ENCODE peak calls at places on chromosomes 13 and 19, in four cellular contexts. V is K562, J is HepG2, I is GM12878. L is an unnamed sample.

GRCh38 chr13:39602614-39603366 is at the start of gene LHFPL6:
- DNase-seq in V (peak), J (peak), I (no peak), L (peak)

GRCh38 chr19:55454787-55455243 is 6.6 kb downstream of the ISOC2 start:
- DNase-seq in V (peak), J (peak), I (no peak), L (peak)

GRCh38 chr13:77990973-77991372 is 72.3 kb upstream of the EDNRB start:
- DNase-seq in V (no peak), J (no peak), I (no peak), L (no peak)

GRCh38 chr13:73601708-73602107 is 532.5 kb downstream of the KLF12 start:
- DNase-seq in V (no peak), J (no peak), I (no peak), L (no peak)

GRCh38 chr13:43433691-43434121 is 353.1 kb downstream of the ENOX1 start:
- DNase-seq in V (no peak), J (no peak), I (no peak), L (no peak)

GRCh38 chr13:32911506-32911905 is 104.7 kb upstream of the KL start:
- DNase-seq in V (no peak), J (peak), I (no peak), L (peak)

GRCh38 chr13:40508767-40509342 is 157.6 kb downstream of the FOXO1 start:
- DNase-seq in V (no peak), J (no peak), I (no peak), L (no peak)

GRCh38 chr13:49495783-49496762 is at the start of gene PHF11:
- DNase-seq in V (peak), J (peak), I (peak), L (peak)

GRCh38 chr13:48184260-48184659 is 48.7 kb upstream of the ITM2B start:
- DNase-seq in V (no peak), J (no peak), I (no peak), L (no peak)

GRCh38 chr13:91375119-91375729 is 23.2 kb upstream of the GPC5 start:
- DNase-seq in V (peak), J (no peak), I (no peak), L (peak)

GRCh38 chr19:3224346-3225325 is at the start of gene CELF5:
- DNase-seq in V (peak), J (no peak), I (no peak), L (peak)

GRCh38 chr19:39296055-39296645 is at the start of gene IFNL1:
- DNase-seq in V (no peak), J (no peak), I (no peak), L (no peak)

GRCh38 chr13:30618186-30618937 is 642 bp downstream of the USPL1 start:
- DNase-seq in V (no peak), J (peak), I (no peak), L (no peak)

GRCh38 chr19:588093-588742 is 1.5 kb upstream of the HCN2 start:
- DNase-seq in V (peak), J (peak), I (no peak), L (peak)

GRCh38 chr19:17160908-17161307 is 54.2 kb upstream of the USE1 start:
- DNase-seq in V (no peak), J (no peak), I (no peak), L (no peak)

GRCh38 chr13:114074671-114075315 is 57.6 kb downstream of the RASA3 start:
- DNase-seq in V (no peak), J (no peak), I (no peak), L (no peak)

GRCh38 chr19:44848036-44848804 is 2.1 kb downstream of the NECTIN2 start:
- DNase-seq in V (no peak), J (no peak), I (no peak), L (peak)

GRCh38 chr13:94384217-94384905 is 95.1 kb downstream of the DCT start:
- DNase-seq in V (no peak), J (no peak), I (no peak), L (no peak)

GRCh38 chr19:16018801-16019551 is 57.3 kb upstream of the TPM4 start:
- DNase-seq in V (no peak), J (no peak), I (no peak), L (peak)

GRCh38 chr13:29548722-29549446 is 46.6 kb downstream of the SLC7A1 start:
- DNase-seq in V (no peak), J (no peak), I (no peak), L (no peak)

GRCh38 chr13:113802761-113803160 is 43.7 kb downstream of the TMEM255B start:
- DNase-seq in V (no peak), J (no peak), I (no peak), L (no peak)

GRCh38 chr19:35775298-35776101 is at the start of gene ARHGAP33:
- DNase-seq in V (peak), J (peak), I (peak), L (peak)

GRCh38 chr19:14476663-14477401 is 1.7 kb upstream of the PTGER1 start:
- DNase-seq in V (peak), J (no peak), I (no peak), L (peak)

GRCh38 chr13:50810998-50811397 is 32.5 kb downstream of the DLEU7 start:
- DNase-seq in V (no peak), J (no peak), I (peak), L (no peak)

GRCh38 chr13:45928843-45929242 is 77.3 kb upstream of the SIAH3 start:
- DNase-seq in V (no peak), J (no peak), I (no peak), L (no peak)

GRCh38 chr13:42969558-42970172 is 22.4 kb downstream of the EPSTI1 start:
- DNase-seq in V (peak), J (peak), I (no peak), L (peak)

GRCh38 chr19:35462476-35462953 is 14.5 kb downstream of the FFAR2 start:
- DNase-seq in V (no peak), J (no peak), I (peak), L (no peak)

GRCh38 chr19:1351324-1351947 is 32.3 kb upstream of the NDUFS7 start:
- DNase-seq in V (no peak), J (no peak), I (no peak), L (peak)

GRCh38 chr13:20173121-20173746 is 12.4 kb upstream of the GJA3 start:
- DNase-seq in V (no peak), J (no peak), I (no peak), L (no peak)

GRCh38 chr13:77113496-77113895 is 86.5 kb upstream of the FBXL3 start:
- DNase-seq in V (no peak), J (no peak), I (no peak), L (no peak)

GRCh38 chr19:55615553-55616394 is 8.6 kb downstream of the ZNF784 start:
- DNase-seq in V (no peak), J (no peak), I (no peak), L (peak)

GRCh38 chr13:40812724-40813445 is 23.5 kb downstream of the SLC25A15 start:
- DNase-seq in V (peak), J (no peak), I (no peak), L (no peak)

GRCh38 chr13:51734786-51735185 is 69.2 kb downstream of the DHRS12 start:
- DNase-seq in V (no peak), J (no peak), I (no peak), L (no peak)

GRCh38 chr19:42528354-42529247 is at the start of gene CEACAM1:
- DNase-seq in V (peak), J (peak), I (no peak), L (no peak)

GRCh38 chr19:6003976-6004375 is 26.0 kb upstream of the RANBP3 start:
- DNase-seq in V (no peak), J (no peak), I (no peak), L (no peak)

GRCh38 chr19:18798384-18799352 is 7.6 kb upstream of the COMP start:
- DNase-seq in V (peak), J (peak), I (no peak), L (no peak)

GRCh38 chr13:48653074-48654054 is at the start of gene CYSLTR2:
- DNase-seq in V (no peak), J (no peak), I (peak), L (peak)

DNA sequence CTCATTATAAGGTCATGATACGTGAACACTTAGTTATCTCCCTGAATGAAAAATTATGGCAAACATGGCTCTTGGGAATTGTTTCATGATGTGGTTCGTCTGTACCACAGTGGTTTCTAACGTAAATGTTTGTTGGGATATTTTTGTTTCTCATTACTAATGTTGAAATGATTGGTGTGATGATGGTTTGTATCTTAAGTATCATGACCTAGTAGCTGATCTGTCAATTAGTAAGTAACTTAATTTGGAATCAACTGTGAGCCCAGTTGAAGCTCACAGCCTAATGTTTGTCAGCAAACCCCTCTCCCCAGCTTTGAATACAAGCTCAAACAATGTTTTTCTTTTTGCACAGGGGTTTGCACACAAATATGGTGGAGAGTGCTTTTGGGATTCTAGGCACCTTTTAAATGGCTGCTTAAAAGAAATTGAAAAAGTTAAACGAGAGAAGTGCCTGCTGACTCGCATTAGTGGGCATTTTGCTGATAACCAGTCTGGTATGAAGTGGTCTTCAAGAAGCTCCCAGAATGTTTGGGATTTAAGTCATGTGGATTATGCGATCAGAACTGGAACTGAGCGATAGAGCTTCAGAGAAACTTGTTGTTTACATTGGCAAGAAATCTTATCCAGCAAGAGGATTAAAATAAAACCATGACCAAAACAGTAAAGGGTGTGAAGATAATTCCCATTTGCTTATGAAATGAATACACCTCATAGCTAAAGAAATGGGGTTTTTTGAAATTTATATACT is 68.2 kb downstream of the LMO7 start:
- DNase-seq in V (no peak), J (no peak), I (no peak), L (no peak)
- TF ChIP-seq MAX in V (no peak), J (no peak), I (no peak), L (no peak)

GRCh38 chr19:33640773-33641172 is 19.0 kb downstream of the CHST8 start:
- DNase-seq in V (no peak), J (no peak), I (no peak), L (no peak)
- TF ChIP-seq NFIC in V (no peak), J (no peak), I (no peak), L (no peak)

GRCh38 chr19:57239982-57240310 is 486 bp upstream of the ZNF805 start:
- DNase-seq in V (no peak), J (no peak), I (no peak), L (no peak)
- TF ChIP-seq MAX in V (no peak), J (no peak), I (no peak), L (no peak)

DNA sequence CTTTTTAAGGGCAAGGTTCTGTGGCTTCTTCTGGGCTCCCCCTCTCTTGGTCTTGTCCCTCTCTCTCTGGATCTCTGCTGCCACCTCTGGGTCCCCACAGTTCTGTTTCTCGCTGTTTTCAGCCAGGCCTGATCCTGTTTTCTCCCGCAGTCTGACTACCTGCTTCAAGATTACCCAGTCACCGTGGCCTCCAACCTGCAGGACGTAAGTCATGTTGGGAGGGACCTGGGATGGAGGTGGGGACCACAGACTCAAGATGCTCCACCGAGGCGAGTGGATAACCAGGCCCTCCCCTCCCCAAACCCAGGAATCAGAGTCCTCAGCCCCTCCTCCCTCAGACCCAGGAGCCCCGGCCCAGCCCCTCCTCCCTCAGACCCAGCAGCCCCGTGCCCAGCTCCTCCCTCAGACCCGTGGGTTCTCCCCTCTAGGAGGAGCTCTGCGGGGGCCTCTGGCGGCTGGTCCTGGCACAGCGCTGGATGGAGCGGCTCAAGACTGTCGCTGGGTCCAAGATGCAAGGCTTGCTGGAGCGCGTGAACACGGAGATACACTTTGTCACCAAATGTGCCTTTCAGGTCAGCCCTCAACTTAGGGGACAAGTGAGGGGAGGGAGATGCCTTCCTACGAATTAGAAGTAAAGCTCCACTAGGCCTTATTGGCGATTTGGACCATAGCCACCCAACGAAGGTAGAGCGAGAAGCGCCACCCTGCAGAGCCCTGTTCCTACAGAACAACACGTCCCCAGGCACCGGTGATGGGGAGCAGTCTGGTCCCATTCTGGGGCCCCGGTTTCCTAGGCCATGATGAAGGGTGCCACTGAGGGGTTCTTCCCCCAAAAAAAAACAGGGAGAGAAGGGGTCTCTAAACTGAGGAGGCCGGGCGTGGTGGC is 2.2 kb downstream of the FLT3LG start:
- DNase-seq in V (peak), J (no peak), I (no peak), L (peak)
- TF ChIP-seq NFIC in V (no peak), J (no peak), I (no peak), L (no peak)

DNA sequence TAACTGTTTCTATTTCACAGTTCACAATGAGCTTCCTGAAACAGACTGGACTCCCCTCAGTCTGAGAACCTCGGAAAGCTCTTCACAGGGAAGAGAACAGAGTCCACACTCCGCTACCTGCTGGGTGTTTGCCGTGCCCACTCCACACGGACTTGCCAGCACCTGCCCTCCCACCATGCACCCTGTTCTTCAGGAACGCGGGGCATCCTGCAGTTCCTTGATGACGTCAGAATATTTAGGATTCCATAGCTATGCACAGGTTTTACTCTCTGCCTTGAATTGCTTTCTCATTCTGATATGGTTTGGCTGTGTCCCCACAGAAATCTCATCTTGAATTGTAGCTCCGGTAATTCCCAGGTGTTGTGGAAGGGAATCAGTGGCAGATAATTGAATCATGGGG is 74.4 kb upstream of the FARP1 start:
- DNase-seq in V (no peak), J (no peak), I (no peak), L (no peak)
- TF ChIP-seq MAX in V (no peak), J (no peak), I (no peak), L (no peak)

GRCh38 chr13:44816701-44817684 is 172.3 kb downstream of the NUFIP1 start:
- DNase-seq in V (no peak), J (no peak), I (no peak), L (no peak)
- TF ChIP-seq NFIC in V (no peak), J (no peak), I (no peak), L (no peak)